ENCODE peak calls at places on chromosomes 12 and 14, in nine cellular contexts. L is HepG2, U is GM12878, A is A549, K is stomach, F is H1, H is esophagus muscularis mucosa, B is tibial nerve, E is suprapubic skin. I is an unnamed sample.

GRCh38 chr12:63319386-63319785 is 168.4 kb upstream of the AVPR1A start:
- DNase-seq in A (peak), L (no peak), U (no peak), K (no peak), B (no peak), E (no peak), H (no peak), F (no peak), I (no peak)

GRCh38 chr14:91693342-91693741 is 38.5 kb downstream of the CATSPERB start:
- DNase-seq in K (no peak), B (no peak), L (peak), A (no peak), E (no peak), H (no peak), U (no peak), F (no peak), I (no peak)

GRCh38 chr12:29396774-29397173 is 15.8 kb upstream of the ERGIC2 start:
- DNase-seq in B (no peak), L (no peak), H (no peak), F (no peak), U (no peak), K (no peak), E (no peak), A (no peak), I (no peak)

GRCh38 chr12:99282086-99282485 is 365.5 kb upstream of the GARIN6 start:
- DNase-seq in A (no peak), F (no peak), K (no peak), U (no peak), B (no peak), H (no peak), E (no peak), L (no peak), I (no peak)

GRCh38 chr14:75277000-75277795 is 1.4 kb upstream of the FOS start:
- DNase-seq in H (peak), A (peak), F (peak), B (peak), K (peak), E (peak), L (peak), U (no peak), I (peak)

GRCh38 chr12:549476-550082 is 89.8 kb downstream of the B4GALNT3 start:
- DNase-seq in F (no peak), H (no peak), L (no peak), K (no peak), B (no peak), U (no peak), E (no peak), A (no peak), I (no peak)

GRCh38 chr12:113862570-113863454 is 103.3 kb downstream of the RBM19 start:
- DNase-seq in U (peak), H (no peak), L (no peak), B (no peak), E (no peak), K (no peak), F (no peak), A (no peak), I (no peak)

GRCh38 chr12:11576104-11576503 is 73.4 kb upstream of the ETV6 start:
- DNase-seq in K (no peak), H (no peak), L (no peak), A (no peak), U (peak), E (no peak), F (no peak), B (no peak), I (no peak)

GRCh38 chr14:100306256-100306505 is at the start of gene SLC25A29:
- DNase-seq in U (no peak), K (no peak), F (no peak), E (no peak), L (no peak), H (no peak), B (no peak), A (no peak), I (no peak)

GRCh38 chr12:95413576-95413975 is 60.4 kb upstream of the METAP2 start:
- DNase-seq in B (no peak), H (no peak), U (no peak), A (no peak), E (no peak), L (no peak), K (no peak), F (no peak), I (no peak)

GRCh38 chr12:70660620-70661219 is 23.5 kb upstream of the PTPRB start:
- DNase-seq in A (no peak), F (no peak), E (no peak), H (no peak), B (no peak), L (no peak), U (no peak), K (no peak), I (no peak)

GRCh38 chr14:38350102-38350501 is 94.2 kb upstream of the CLEC14A start:
- DNase-seq in F (no peak), H (no peak), L (no peak), A (no peak), B (no peak), U (no peak), E (no peak), K (no peak), I (no peak)

GRCh38 chr12:51147309-51147708 is 25.6 kb downstream of the TFCP2 start:
- DNase-seq in B (no peak), A (no peak), U (no peak), H (no peak), L (no peak), F (no peak), E (no peak), K (no peak), I (no peak)

GRCh38 chr12:112528521-112528920 is 109.8 kb downstream of the PTPN11 start:
- DNase-seq in B (no peak), F (no peak), U (no peak), E (no peak), H (no peak), L (no peak), K (no peak), A (no peak), I (no peak)

GRCh38 chr14:91649930-91650329 is 82.0 kb downstream of the CATSPERB start:
- DNase-seq in L (peak), H (no peak), F (no peak), K (no peak), A (peak), U (no peak), E (no peak), B (peak), I (no peak)

GRCh38 chr12:45655186-45655585 is 74.3 kb upstream of the ARID2 start:
- DNase-seq in U (no peak), B (no peak), H (no peak), F (no peak), L (peak), E (no peak), A (no peak), K (no peak), I (peak)

GRCh38 chr14:28774764-28775738 is 8.5 kb downstream of the FOXG1 start:
- DNase-seq in K (no peak), U (no peak), B (no peak), E (no peak), H (no peak), A (no peak), F (no peak), L (no peak), I (no peak)

GRCh38 chr14:67526676-67527459 is 6.2 kb upstream of the PLEKHH1 start:
- DNase-seq in F (peak), U (peak), A (peak), H (no peak), B (peak), K (peak), L (peak), E (no peak), I (peak)

GRCh38 chr12:104649913-104650312 is 193.2 kb downstream of the CHST11 start:
- DNase-seq in E (no peak), B (no peak), U (no peak), A (no peak), K (no peak), F (no peak), L (no peak), H (no peak), I (no peak)

GRCh38 chr12:80643961-80644360 is 63.5 kb upstream of the MYF6 start:
- DNase-seq in B (no peak), A (no peak), U (no peak), H (no peak), E (no peak), F (no peak), L (no peak), K (no peak), I (no peak)

GRCh38 chr12:27013606-27014084 is 539 bp downstream of the TM7SF3 start:
- DNase-seq in B (no peak), H (no peak), K (no peak), U (no peak), L (no peak), F (no peak), A (peak), E (peak), I (peak)

GRCh38 chr14:85867450-85867849 is 337.5 kb downstream of the FLRT2 start:
- DNase-seq in H (no peak), K (no peak), A (peak), L (no peak), E (no peak), F (no peak), U (no peak), B (no peak), I (no peak)

GRCh38 chr14:103125098-103126070 is 2.1 kb downstream of the TNFAIP2 start:
- DNase-seq in A (no peak), E (no peak), L (no peak), K (no peak), B (no peak), H (no peak), U (no peak), F (no peak), I (no peak)

GRCh38 chr14:63203618-63204406 is 431 bp upstream of the RHOJ start:
- DNase-seq in L (peak), A (no peak), E (peak), K (peak), U (no peak), F (peak), B (peak), H (peak), I (peak)

GRCh38 chr12:131065801-131066200 is 112.1 kb downstream of the ADGRD1 start:
- DNase-seq in A (no peak), K (no peak), E (no peak), F (no peak), B (no peak), U (no peak), H (no peak), L (no peak), I (no peak)

GRCh38 chr14:53814371-53814770 is 142.3 kb downstream of the BMP4 start:
- DNase-seq in B (no peak), K (no peak), E (no peak), H (no peak), F (no peak), L (no peak), A (no peak), U (no peak), I (no peak)

GRCh38 chr14:51444381-51445000 is 204.4 kb downstream of the TMX1 start:
- DNase-seq in F (no peak), U (no peak), E (no peak), L (no peak), A (no peak), B (no peak), K (no peak), H (peak), I (no peak)

GRCh38 chr14:31326111-31326510 is 94.2 kb downstream of the HEATR5A start:
- DNase-seq in H (no peak), K (no peak), A (no peak), B (peak), F (no peak), L (peak), E (no peak), U (no peak), I (no peak)

GRCh38 chr14:105617201-105617777 is 90.9 kb downstream of the TMEM121 start:
- DNase-seq in K (no peak), B (no peak), L (no peak), F (no peak), A (no peak), U (peak), E (peak), H (no peak), I (no peak)

GRCh38 chr14:105622329-105622955 is 96.1 kb downstream of the TMEM121 start:
- DNase-seq in B (no peak), A (no peak), U (no peak), L (no peak), F (no peak), E (peak), K (no peak), H (no peak), I (no peak)

GRCh38 chr14:105616802-105617192 is 90.4 kb downstream of the TMEM121 start:
- DNase-seq in E (peak), A (no peak), B (no peak), F (no peak), U (no peak), H (no peak), K (no peak), L (no peak), I (no peak)
- TF ChIP-seq EP300 in E (no peak), A (no peak), B (no peak), F (no peak), U (no peak), H (no peak), K (no peak), L (no peak), I (no peak)

DNA sequence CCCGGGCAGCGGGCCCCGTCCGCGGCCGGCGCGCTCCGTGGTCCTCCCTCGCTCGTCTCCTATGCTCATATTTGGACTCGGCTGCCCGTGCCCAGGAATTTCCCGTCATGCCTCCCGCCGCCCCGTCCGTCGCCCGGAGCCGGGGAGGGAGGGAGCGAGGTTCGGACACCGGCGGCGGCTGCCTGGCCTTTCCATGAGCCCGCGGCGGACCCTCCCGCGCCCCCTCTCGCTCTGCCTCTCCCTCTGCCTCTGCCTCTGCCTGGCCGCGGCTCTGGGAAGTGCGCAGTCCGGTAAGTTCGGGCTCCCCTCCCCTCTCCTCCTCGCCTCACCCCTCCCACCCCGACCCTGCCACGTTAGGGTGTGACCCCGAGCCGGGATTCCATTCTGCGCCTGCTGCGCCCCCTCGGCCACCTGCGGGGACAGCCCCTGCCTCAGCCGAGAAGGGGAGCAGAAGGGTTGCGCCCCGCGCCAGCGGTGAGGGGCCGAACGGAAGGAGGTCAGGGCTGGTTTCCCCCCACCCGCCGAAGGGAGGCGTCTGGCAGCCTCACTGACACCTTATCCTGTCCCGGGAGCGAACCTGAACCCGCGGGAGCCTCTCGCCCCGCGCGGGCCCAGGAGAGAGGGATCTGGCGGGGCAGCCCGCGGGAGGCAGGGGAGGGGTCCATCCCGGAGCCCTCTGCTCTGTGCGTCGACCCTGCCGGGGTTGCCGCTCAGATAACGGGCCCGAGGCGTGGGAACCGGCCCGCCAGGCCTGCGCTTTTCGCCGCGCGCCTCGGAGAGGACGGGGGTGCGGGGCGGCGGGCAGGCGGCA is at the start of gene MSRB3:
- DNase-seq in F (peak), E (peak), A (peak), U (no peak), K (peak), L (peak), B (peak), H (no peak), I (peak)
- TF ChIP-seq POLR2A in F (no peak), E (no peak), A (peak), U (no peak), K (no peak), L (no peak), B (peak), H (peak), I (peak)

DNA sequence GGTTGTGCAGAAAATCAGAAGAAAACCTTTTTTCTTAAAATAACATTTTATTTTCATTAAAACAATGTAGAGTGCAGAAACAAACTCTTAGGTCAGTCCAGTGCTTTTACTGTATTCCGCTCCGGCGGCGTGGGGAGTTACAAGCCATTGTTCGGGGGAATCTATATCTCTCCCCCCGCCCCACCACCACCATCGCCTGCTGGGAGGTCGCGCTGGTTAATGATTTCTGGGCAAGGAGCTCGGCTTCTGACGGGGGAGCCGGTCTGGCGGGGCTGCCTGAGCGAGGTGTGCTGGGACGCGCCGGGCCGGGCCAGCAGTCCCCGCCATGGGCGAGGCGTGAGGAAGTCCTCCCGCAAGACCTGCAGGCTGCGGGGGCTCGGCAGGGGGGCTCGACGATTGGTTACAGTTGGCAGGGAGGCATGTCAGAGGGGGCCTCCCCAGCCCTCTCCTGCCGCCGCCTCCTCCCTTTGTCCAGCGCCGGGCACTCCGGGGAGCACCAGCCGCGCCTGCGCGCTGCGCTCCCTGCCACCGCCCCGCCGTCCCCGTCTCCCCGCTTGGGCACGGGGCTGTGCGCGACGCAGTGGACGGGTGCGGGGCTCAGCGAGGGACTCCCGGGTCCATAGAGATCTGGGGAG is 1.0 kb upstream of the DUSP6 start:
- DNase-seq in L (peak), A (peak), F (peak), U (no peak), B (peak), H (no peak), E (peak), K (peak), I (peak)
- TF ChIP-seq EP300 in L (no peak), A (no peak), F (no peak), U (no peak), B (no peak), H (no peak), E (no peak), K (no peak), I (no peak)

GRCh38 chr12:9076733-9077575 is 38.8 kb downstream of the A2M start:
- DNase-seq in L (no peak), H (no peak), F (no peak), B (no peak), A (no peak), U (no peak), K (no peak), E (no peak), I (no peak)

GRCh38 chr12:9071976-9072375 is 43.7 kb downstream of the A2M start:
- DNase-seq in U (no peak), E (no peak), F (no peak), A (no peak), L (no peak), B (no peak), H (no peak), K (no peak), I (no peak)

GRCh38 chr12:9073077-9073476 is 42.6 kb downstream of the A2M start:
- DNase-seq in F (no peak), L (no peak), H (no peak), E (no peak), K (no peak), A (no peak), B (no peak), U (no peak), I (no peak)

GRCh38 chr12:9072481-9073038 is 43.2 kb downstream of the A2M start:
- DNase-seq in A (no peak), U (no peak), H (no peak), F (no peak), E (no peak), K (no peak), L (no peak), B (no peak), I (no peak)

DNA sequence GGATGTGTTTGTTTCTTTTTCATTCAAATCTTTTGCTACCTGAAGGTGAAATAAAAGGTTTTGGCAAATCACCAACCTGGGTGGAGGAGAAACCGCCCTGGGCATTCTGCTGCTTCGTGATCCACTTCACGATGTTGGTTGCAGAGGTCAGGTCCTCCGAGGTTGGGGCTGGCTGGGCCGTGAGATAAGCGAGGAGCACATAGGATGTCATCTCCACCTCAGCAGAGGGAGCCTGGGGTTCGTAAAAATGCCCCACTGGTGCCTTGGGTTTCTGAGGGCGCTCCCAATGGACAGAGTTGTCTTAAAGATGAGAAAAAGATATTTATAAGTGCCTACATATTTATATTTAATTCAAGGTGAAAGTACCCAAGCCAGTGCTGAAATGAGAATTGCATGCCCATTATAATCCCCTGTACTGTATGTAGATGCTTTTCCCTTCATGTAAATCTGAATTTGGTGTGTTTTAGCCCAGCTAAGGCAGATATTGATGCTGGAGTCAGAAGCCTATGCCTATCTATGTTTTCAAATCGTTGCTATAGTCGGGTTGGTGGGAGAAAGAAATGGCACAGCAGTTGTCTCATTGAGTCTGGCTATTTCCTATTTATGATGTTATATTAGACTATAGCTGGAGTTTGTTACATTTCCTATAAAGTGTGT is 41.1 kb downstream of the A2M start:
- DNase-seq in H (no peak), A (no peak), U (no peak), L (no peak), E (no peak), B (no peak), K (no peak), F (no peak), I (no peak)
- TF ChIP-seq POLR2A in H (no peak), A (no peak), U (no peak), L (peak), E (no peak), B (no peak), K (no peak), F (no peak), I (no peak)

I was measured in transverse colon.